ENCODE peak calls at places on chromosomes 12 and 14, in five cellular contexts. B, S, E, H and M are unnamed samples.

GRCh38 chr12:19833775-19834501 is 394.6 kb downstream of the AEBP2 start:
- DNase-seq in S (no peak), B (no peak), H (no peak), E (no peak), M (no peak)

GRCh38 chr14:75254901-75255300 is 23.7 kb upstream of the FOS start:
- DNase-seq in S (no peak), H (no peak), B (no peak), E (no peak), M (no peak)

GRCh38 chr12:31231611-31232360 is 94.2 kb downstream of the SINHCAF start:
- DNase-seq in E (no peak), S (no peak), B (no peak), H (no peak), M (no peak)

GRCh38 chr14:24258548-24259265 is 4.3 kb downstream of the TGM1 start:
- DNase-seq in B (no peak), H (no peak), S (no peak), E (no peak), M (no peak)

GRCh38 chr14:35261774-35262173 is 30.4 kb upstream of the PSMA6 start:
- DNase-seq in E (no peak), H (no peak), B (no peak), S (no peak), M (no peak)

GRCh38 chr12:86601550-86602308 is 345.5 kb upstream of the MGAT4C start:
- DNase-seq in E (no peak), S (no peak), B (no peak), H (no peak), M (no peak)

GRCh38 chr14:61525293-61526011 is 169.9 kb upstream of the HIF1A start:
- DNase-seq in S (no peak), H (no peak), B (no peak), E (peak), M (no peak)

GRCh38 chr14:100147181-100147631 is 12.2 kb downstream of the DEGS2 start:
- DNase-seq in S (no peak), E (no peak), B (no peak), H (no peak), M (no peak)

GRCh38 chr14:104149617-104150141 is 11.3 kb downstream of the KIF26A start:
- DNase-seq in B (no peak), S (no peak), H (no peak), E (no peak), M (peak)

GRCh38 chr14:89417111-89417468 is at the start of gene FOXN3:
- DNase-seq in B (peak), S (peak), H (peak), E (no peak), M (peak)

GRCh38 chr14:37597538-37598084 is 2.2 kb downstream of the TTC6 start:
- DNase-seq in H (no peak), E (no peak), B (no peak), S (no peak), M (peak)

GRCh38 chr14:43361766-43362165 is 1145.3 kb downstream of the FSCB start:
- DNase-seq in B (no peak), H (no peak), E (no peak), S (no peak), M (no peak)

GRCh38 chr14:93861846-93862641 is 65.1 kb upstream of the FAM181A start:
- DNase-seq in E (no peak), S (no peak), H (no peak), B (no peak), M (no peak)

GRCh38 chr14:38285962-38286361 is 30.1 kb upstream of the CLEC14A start:
- DNase-seq in E (no peak), S (no peak), H (no peak), B (no peak), M (no peak)

GRCh38 chr12:54417712-54418440 is 1.2 kb downstream of the ITGA5 start:
- DNase-seq in H (no peak), S (peak), E (no peak), B (no peak), M (peak)

GRCh38 chr14:85539510-85539909 is 9.6 kb downstream of the FLRT2 start:
- DNase-seq in E (no peak), S (no peak), B (no peak), H (no peak), M (no peak)

GRCh38 chr14:76894308-76894707 is 68.1 kb downstream of the LRRC74A start:
- DNase-seq in H (no peak), S (peak), E (no peak), B (no peak), M (no peak)

GRCh38 chr12:110928700-110929099 is 8.3 kb upstream of the MYL2 start:
- DNase-seq in E (no peak), H (no peak), S (no peak), B (no peak), M (no peak)

GRCh38 chr12:60498656-60499055 is 902.8 kb downstream of the SLC16A7 start:
- DNase-seq in H (no peak), B (no peak), E (no peak), S (no peak), M (no peak)

GRCh38 chr12:101243074-101243473 is 33.0 kb upstream of the SLC5A8 start:
- DNase-seq in E (no peak), H (no peak), B (no peak), S (no peak), M (no peak)

GRCh38 chr12:91633734-91634357 is 451.2 kb upstream of the DCN start:
- DNase-seq in E (no peak), H (no peak), B (no peak), S (peak), M (no peak)

GRCh38 chr14:57087841-57088240 is 180.9 kb downstream of the EXOC5 start:
- DNase-seq in H (no peak), E (no peak), S (no peak), B (no peak), M (no peak)

GRCh38 chr12:53844989-53845836 is 93.4 kb upstream of the HOXC13 start:
- DNase-seq in B (no peak), S (no peak), E (no peak), H (no peak), M (no peak)

GRCh38 chr14:91058017-91058675 is 2.3 kb downstream of the RPS6KA5 start:
- DNase-seq in H (no peak), S (no peak), E (no peak), B (no peak), M (no peak)

GRCh38 chr12:127987199-127987901 is 279.6 kb upstream of the TMEM132C start:
- DNase-seq in H (no peak), E (no peak), S (no peak), B (no peak), M (no peak)

GRCh38 chr12:110705309-110705708 is 16.4 kb upstream of the HVCN1 start:
- DNase-seq in B (no peak), E (no peak), H (no peak), S (no peak), M (no peak)

GRCh38 chr12:49706351-49707126 is 666 bp downstream of the FMNL3 start:
- DNase-seq in S (peak), B (no peak), H (no peak), E (no peak), M (peak)

GRCh38 chr14:83300454-83301064 is 1766.9 kb upstream of the SEL1L start:
- DNase-seq in B (peak), S (no peak), E (no peak), H (no peak), M (no peak)

GRCh38 chr14:51872396-51872795 is 12.0 kb downstream of the GNG2 start:
- DNase-seq in H (no peak), B (no peak), S (no peak), E (no peak), M (no peak)

GRCh38 chr12:80714846-80715245 is 1.9 kb upstream of the MYF5 start:
- DNase-seq in B (no peak), S (no peak), H (no peak), E (no peak), M (no peak)

GRCh38 chr12:80712866-80713265 is 3.8 kb upstream of the MYF5 start:
- DNase-seq in E (no peak), H (no peak), B (no peak), S (no peak), M (no peak)

GRCh38 chr12:80713419-80713818 is 3.3 kb upstream of the MYF5 start:
- DNase-seq in E (no peak), B (no peak), S (no peak), H (no peak), M (no peak)

GRCh38 chr12:80715850-80716249 is 862 bp upstream of the MYF5 start:
- DNase-seq in H (no peak), S (no peak), E (no peak), B (no peak), M (no peak)

DNA sequence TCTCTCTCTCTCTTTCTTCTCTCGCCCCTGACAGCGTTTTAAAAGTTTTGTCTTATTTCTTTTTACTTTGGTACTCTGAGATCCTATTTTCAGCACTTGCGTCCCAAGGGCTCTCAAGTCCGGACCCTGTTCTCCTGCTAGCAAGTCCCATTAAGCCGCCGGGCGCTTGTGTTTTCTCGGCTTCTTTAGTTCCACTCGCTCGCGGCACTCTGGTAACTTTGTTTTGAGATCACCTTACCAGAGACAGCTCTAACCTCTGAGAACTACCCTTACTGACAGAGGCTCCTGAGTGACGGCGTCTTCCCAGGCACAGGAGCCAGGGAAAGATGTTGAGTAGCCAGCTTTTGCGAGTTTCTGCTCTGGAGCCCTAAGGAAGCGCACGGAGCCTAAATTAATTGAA is 2.7 kb upstream of the MYF5 start:
- DNase-seq in S (no peak), E (no peak), B (no peak), H (no peak), M (peak)
- TF ChIP-seq ATF2 in S (no peak), E (no peak), B (no peak), H (no peak), M (no peak)

GRCh38 chr12:114476159-114476558 is 70.2 kb upstream of the TBX5 start:
- DNase-seq in B (peak), S (no peak), E (no peak), H (no peak), M (no peak)
- TF ChIP-seq CREB1 in B (no peak), S (no peak), E (no peak), H (no peak), M (no peak)

GRCh38 chr12:7089196-7089871 is 2.9 kb downstream of the C1R start:
- DNase-seq in H (no peak), S (no peak), B (no peak), E (no peak), M (no peak)

GRCh38 chr12:7092229-7092985 is at the start of gene C1R:
- DNase-seq in S (peak), H (no peak), B (peak), E (no peak), M (peak)

GRCh38 chr12:7091660-7092228 is 501 bp downstream of the C1R start:
- DNase-seq in E (no peak), B (no peak), S (no peak), H (no peak), M (no peak)

GRCh38 chr12:7090222-7090998 is 1.8 kb downstream of the C1R start:
- DNase-seq in H (no peak), E (no peak), B (no peak), S (no peak), M (peak)

DNA sequence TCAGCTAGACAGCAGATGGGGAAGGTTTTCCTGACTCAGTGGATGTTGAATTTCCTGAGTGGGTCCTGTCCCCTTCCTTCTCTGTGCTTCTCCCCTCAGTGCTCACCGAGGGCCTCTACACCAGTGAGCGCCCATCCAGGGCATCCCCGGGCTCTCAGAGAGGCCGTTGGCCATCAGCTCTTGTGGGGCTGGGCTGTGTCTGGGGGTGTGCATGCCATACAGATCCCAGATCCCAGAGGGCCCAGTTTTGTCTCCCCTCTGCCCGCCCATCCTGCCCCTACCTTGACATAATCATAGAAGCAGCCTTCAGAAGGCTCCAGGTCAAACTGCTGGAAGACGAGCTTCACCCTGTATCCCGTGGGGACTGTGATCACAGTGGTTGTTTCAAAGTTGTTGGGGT is 1.1 kb downstream of the C1R start:
- DNase-seq in B (no peak), S (no peak), H (no peak), E (no peak), M (no peak)
- TF ChIP-seq ATF2 in B (no peak), S (no peak), H (no peak), E (no peak), M (no peak)

GRCh38 chr12:114879354-114879753 is 195.4 kb upstream of the TBX3 start:
- DNase-seq in S (no peak), B (no peak), H (no peak), E (no peak), M (no peak)

GRCh38 chr12:114878781-114879180 is 194.8 kb upstream of the TBX3 start:
- DNase-seq in H (no peak), E (no peak), B (no peak), S (no peak), M (no peak)

GRCh38 chr12:114873656-114874055 is 189.7 kb upstream of the TBX3 start:
- DNase-seq in E (no peak), B (no peak), S (no peak), H (no peak), M (no peak)

GRCh38 chr12:114876968-114877680 is 193.1 kb upstream of the TBX3 start:
- DNase-seq in E (no peak), H (no peak), B (no peak), S (no peak), M (no peak)

GRCh38 chr12:114875323-114875722 is 191.3 kb upstream of the TBX3 start:
- DNase-seq in B (peak), E (no peak), S (no peak), H (no peak), M (no peak)
- TF ChIP-seq CREB1 in B (no peak), E (no peak), S (no peak), H (no peak), M (no peak)

GRCh38 chr14:41586237-41586636 is 20.4 kb upstream of the LRFN5 start:
- DNase-seq in S (no peak), H (no peak), E (no peak), B (no peak), M (no peak)
- TF ChIP-seq ATF2 in S (no peak), H (no peak), E (no peak), B (no peak), M (no peak)

DNA sequence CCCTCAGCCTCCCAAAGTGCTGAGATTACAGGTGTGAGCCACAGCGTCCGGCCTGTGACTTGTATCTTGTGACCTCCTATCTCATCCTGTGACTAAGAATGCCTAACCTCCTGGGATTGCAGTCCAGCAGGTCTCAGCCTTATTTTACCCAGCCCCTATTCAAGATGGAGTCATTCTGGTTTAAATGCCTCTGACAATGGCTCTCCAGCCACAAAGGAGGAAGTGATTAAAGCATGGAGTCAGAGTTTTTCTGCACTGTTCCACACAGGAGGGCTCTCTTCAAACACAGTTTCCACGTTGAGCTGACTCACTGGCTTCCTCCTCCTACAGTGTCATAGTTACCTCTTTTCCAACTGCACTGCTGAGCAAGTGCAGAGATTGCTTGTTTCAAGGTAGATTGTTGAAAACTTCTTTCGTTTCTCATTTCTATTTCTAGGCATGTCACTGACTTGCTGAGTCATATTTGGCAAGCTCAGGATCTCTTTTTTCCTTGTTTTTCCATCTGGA is 383.8 kb downstream of the PCNX1 start:
- DNase-seq in S (no peak), B (peak), E (peak), H (no peak), M (no peak)
- TF ChIP-seq CREB1 in S (no peak), B (no peak), E (peak), H (no peak), M (no peak)